ENCODE peak calls at places on chromosome 13, in four cellular contexts. One of them, this sample, is unnamed.

GRCh38 chr13:19836472-19836871 is 27.0 kb downstream of the ZMYM5 start:
- DNase-seq in RPMI8226: no peak
- DNase-seq in activated T-helper 1 cell treated with Interleukin-2 at 50 U/mL for 16 hours: no peak
- DNase-seq in anterior cingulate cortex: no peak
- DNase-seq in this sample: no peak

GRCh38 chr13:66574606-66575005 is 655.5 kb downstream of the PCDH9 start:
- DNase-seq in activated T-helper 1 cell treated with Interleukin-2 at 50 U/mL for 16 hours: no peak
- DNase-seq in RPMI8226: no peak
- DNase-seq in anterior cingulate cortex: no peak
- DNase-seq in this sample: no peak

GRCh38 chr13:106376411-106377112 is 158.9 kb downstream of the EFNB2 start:
- DNase-seq in RPMI8226: peak
- DNase-seq in anterior cingulate cortex: no peak
- DNase-seq in activated T-helper 1 cell treated with Interleukin-2 at 50 U/mL for 16 hours: no peak
- DNase-seq in this sample: no peak

GRCh38 chr13:40494513-40494912 is 171.9 kb downstream of the FOXO1 start:
- DNase-seq in RPMI8226: no peak
- DNase-seq in anterior cingulate cortex: no peak
- DNase-seq in activated T-helper 1 cell treated with Interleukin-2 at 50 U/mL for 16 hours: no peak
- DNase-seq in this sample: no peak

GRCh38 chr13:30276178-30276577 is 31.2 kb downstream of the KATNAL1 start:
- DNase-seq in activated T-helper 1 cell treated with Interleukin-2 at 50 U/mL for 16 hours: no peak
- DNase-seq in anterior cingulate cortex: no peak
- DNase-seq in RPMI8226: no peak
- DNase-seq in this sample: no peak

GRCh38 chr13:68056816-68057710 is 826.9 kb upstream of the PCDH9 start:
- DNase-seq in anterior cingulate cortex: no peak
- DNase-seq in activated T-helper 1 cell treated with Interleukin-2 at 50 U/mL for 16 hours: no peak
- DNase-seq in RPMI8226: no peak
- DNase-seq in this sample: no peak

GRCh38 chr13:20043207-20043925 is 84.8 kb downstream of the ZMYM2 start:
- DNase-seq in anterior cingulate cortex: no peak
- DNase-seq in RPMI8226: no peak
- DNase-seq in activated T-helper 1 cell treated with Interleukin-2 at 50 U/mL for 16 hours: no peak
- DNase-seq in this sample: no peak

GRCh38 chr13:76820759-76821158 is 65.4 kb downstream of the KCTD12 start:
- DNase-seq in anterior cingulate cortex: no peak
- DNase-seq in activated T-helper 1 cell treated with Interleukin-2 at 50 U/mL for 16 hours: no peak
- DNase-seq in RPMI8226: no peak
- DNase-seq in this sample: no peak

GRCh38 chr13:80040219-80040976 is 300.5 kb downstream of the SPRY2 start:
- DNase-seq in RPMI8226: no peak
- DNase-seq in anterior cingulate cortex: no peak
- DNase-seq in activated T-helper 1 cell treated with Interleukin-2 at 50 U/mL for 16 hours: no peak
- DNase-seq in this sample: no peak

GRCh38 chr13:44819245-44819644 is 170.0 kb downstream of the NUFIP1 start:
- DNase-seq in RPMI8226: no peak
- DNase-seq in activated T-helper 1 cell treated with Interleukin-2 at 50 U/mL for 16 hours: no peak
- DNase-seq in anterior cingulate cortex: no peak
- DNase-seq in this sample: no peak

This sample was measured in activated T-helper 2 cell treated with anti-CD3 and anti-CD28 coated beads, Interferon-gamma antibody, Interleukin-2, Interleukin-4, amounts not matched to agents 10 μg/mL and 5 μg/mL and 100 μg/mL, durations not matched to agents 14 hours and 24 hours and 36 hours.